ENCODE peak calls at places on chromosome 5, in four cellular contexts. T, F, B and A are unnamed samples.

GRCh38 chr5:127006711-127007110 is 23.6 kb downstream of the MARCHF3 start:
- DNase-seq in F (no peak), B (peak), T (no peak), A (no peak)

GRCh38 chr5:124746252-124746915 is at the start of gene ZNF608:
- DNase-seq in F (no peak), B (peak), T (peak), A (no peak)

GRCh38 chr5:19018822-19019221 is 969.2 kb downstream of the CDH18 start:
- DNase-seq in T (no peak), B (no peak), F (no peak), A (no peak)

GRCh38 chr5:149757186-149757950 is 27.3 kb downstream of the PPARGC1B start:
- DNase-seq in B (no peak), F (no peak), T (no peak), A (no peak)

GRCh38 chr5:21087766-21088165 is 1099.8 kb upstream of the CDH18 start:
- DNase-seq in T (no peak), B (no peak), F (no peak), A (no peak)

GRCh38 chr5:138354926-138355378 is 2.5 kb downstream of the KDM3B start:
- DNase-seq in B (peak), F (peak), T (peak), A (peak)

GRCh38 chr5:132358760-132359159 is 10.8 kb upstream of the SLC22A5 start:
- DNase-seq in T (no peak), F (no peak), B (no peak), A (no peak)

GRCh38 chr5:74384851-74385250 is 255.7 kb downstream of the ENC1 start:
- DNase-seq in T (peak), F (peak), B (no peak), A (no peak)

GRCh38 chr5:61167382-61167781 is 5.1 kb upstream of the SMIM15 start:
- DNase-seq in B (peak), T (peak), F (peak), A (peak)

GRCh38 chr5:168532471-168532870 is 3.4 kb downstream of the FBLL1 start:
- DNase-seq in F (peak), T (no peak), B (no peak), A (no peak)

DNA sequence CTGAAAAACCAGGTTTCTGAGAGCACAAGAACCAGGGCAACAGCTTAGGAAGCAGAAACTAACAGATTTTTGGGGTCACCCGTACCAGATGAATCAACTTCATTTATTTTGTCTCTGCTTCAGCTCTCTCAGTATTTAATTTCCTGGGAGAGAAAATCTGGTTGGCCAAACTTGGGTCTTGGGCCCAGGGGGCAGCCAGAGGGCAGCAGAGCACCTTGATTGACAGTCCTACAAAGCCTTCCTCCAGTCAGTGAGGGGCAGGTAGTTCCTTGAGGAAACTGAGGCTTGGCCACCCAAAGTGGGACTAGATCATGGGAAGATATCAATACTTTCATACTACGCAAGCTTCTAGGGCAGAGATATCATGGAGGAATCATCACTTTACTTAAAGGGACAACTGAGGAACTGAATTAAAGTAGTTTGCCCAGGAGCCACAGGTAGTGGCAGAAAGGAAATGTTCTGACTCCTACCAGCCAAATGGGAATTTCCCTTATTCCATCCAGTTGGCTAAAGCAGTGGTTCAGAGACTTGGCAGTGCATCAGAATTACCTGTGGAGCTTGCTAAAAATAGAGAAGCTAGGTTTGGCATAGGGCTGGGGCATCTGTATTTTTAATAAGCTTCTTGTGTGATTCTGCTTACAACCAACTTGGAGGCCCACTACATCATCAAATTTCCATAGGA is 21.5 kb upstream of the ARHGAP26 start:
- DNase-seq in B (no peak), T (peak), F (peak), A (peak)
- TF ChIP-seq CTCF in B (peak), T (peak), F (peak), A (peak)

GRCh38 chr5:155264809-155265208 is 251.3 kb downstream of the KIF4B start:
- DNase-seq in B (no peak), T (no peak), F (no peak), A (no peak)

GRCh38 chr5:155259648-155260047 is 246.1 kb downstream of the KIF4B start:
- DNase-seq in F (no peak), T (no peak), B (no peak), A (no peak)

GRCh38 chr5:155258139-155258538 is 244.6 kb downstream of the KIF4B start:
- DNase-seq in F (no peak), B (no peak), T (no peak), A (no peak)

GRCh38 chr5:155263381-155263780 is 249.8 kb downstream of the KIF4B start:
- DNase-seq in T (no peak), F (no peak), B (no peak), A (no peak)

DNA sequence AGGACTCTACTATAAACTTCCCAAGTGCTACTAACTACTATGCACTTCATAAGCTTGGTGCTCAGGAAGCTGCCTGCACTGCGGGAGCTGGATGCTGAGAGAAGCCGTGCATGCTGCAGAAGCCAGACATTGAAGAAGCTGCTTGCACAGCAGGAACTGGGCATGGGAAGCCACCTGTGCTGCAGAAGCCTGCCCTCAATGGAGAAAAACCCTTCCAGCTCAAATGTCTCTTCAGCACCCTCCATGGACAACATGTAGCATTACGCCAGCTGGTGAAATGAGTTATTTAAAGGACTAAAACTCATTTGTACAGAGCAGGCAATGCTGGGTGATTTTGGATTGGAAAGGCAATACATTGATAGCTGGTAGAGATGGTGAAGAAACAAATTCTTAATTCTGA is 247.2 kb downstream of the KIF4B start:
- DNase-seq in B (no peak), T (no peak), F (peak), A (no peak)
- TF ChIP-seq CTCF in B (no peak), T (no peak), F (no peak), A (no peak)

GRCh38 chr5:947626-948471 is 55.2 kb downstream of the TRIP13 start:
- DNase-seq in T (no peak), B (no peak), F (no peak), A (no peak)
- TF ChIP-seq CTCF in T (no peak), B (peak), F (no peak), A (no peak)

DNA sequence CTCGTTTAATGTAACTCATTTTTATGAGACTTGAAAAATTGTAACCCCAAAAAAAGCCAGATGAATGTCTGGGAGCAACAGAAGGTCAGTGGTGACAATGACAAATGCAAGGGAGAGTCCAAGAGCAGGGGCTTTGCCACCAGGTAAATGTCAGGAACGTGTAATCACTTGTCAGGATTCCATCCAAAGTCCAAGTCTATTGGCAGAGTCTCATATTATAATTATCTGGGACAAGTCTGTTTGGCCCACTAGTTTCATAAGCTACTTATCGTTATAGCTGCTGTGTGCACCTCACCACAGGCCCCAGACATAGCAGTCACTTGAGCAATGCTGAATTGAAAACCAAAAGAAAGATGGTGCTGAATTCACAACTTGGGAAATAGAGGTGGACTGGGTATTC is 180.8 kb downstream of the DNAH5 start:
- DNase-seq in T (no peak), F (no peak), B (no peak), A (no peak)
- TF ChIP-seq CTCF in T (no peak), F (no peak), B (no peak), A (no peak)

DNA sequence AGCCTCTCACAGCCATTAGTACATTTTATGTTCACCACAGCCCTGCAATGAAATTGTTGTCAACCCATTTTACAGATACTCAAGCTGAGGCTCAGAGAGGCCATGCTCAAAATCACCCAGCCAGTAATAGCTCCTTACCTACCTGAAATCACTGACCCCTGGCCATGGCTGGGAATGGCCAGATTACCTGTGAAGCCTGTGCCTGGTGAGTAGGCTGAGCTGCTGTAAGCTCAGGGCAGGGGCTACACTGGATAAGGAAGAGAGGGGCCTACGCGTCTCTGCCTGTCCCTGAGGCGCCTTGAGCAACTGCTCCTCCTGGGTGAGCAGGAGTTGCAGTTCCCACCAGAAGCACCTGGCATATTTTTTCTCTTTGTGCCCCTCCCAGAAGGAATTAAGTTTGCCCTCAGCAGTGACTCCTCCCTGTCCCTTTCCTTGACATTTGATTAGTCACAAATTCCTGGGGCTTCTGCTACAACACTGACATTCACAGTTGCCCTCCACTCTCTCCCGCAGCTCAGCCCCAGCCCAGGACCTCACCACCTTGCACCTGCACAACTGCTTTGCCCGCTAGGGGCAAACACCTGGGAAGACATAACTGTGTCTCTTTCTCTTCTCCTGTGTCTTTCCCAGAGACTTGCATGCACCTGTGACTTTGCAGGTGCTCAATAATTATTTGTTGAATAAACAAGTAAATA is 5.7 kb downstream of the CLTB start:
- DNase-seq in B (no peak), T (no peak), F (no peak), A (no peak)
- TF ChIP-seq CTCF in B (no peak), T (no peak), F (no peak), A (no peak)

GRCh38 chr5:41410737-41411136 is 99.7 kb downstream of the PLCXD3 start:
- DNase-seq in B (no peak), F (no peak), T (no peak), A (no peak)
- TF ChIP-seq CTCF in B (no peak), F (peak), T (no peak), A (no peak)